ENCODE peak calls at places on chromosomes 6 and 20, in seven cellular contexts. One of them, this sample, is unnamed.

GRCh38 chr6:142045380-142046270 is 87.1 kb upstream of the GJE1 start:
- DNase-seq in OCI-LY7: no peak
- DNase-seq in psoas muscle: no peak
- DNase-seq in fibroblast of mammary gland: peak; percentile 71
- DNase-seq in stomach: no peak
- DNase-seq in pancreas: no peak
- DNase-seq in AG10803: peak; percentile 74
- DNase-seq in this sample: no peak

GRCh38 chr20:56861590-56861989 is 232.5 kb downstream of the TFAP2C start:
- DNase-seq in psoas muscle: no peak
- DNase-seq in stomach: no peak
- DNase-seq in fibroblast of mammary gland: no peak
- DNase-seq in OCI-LY7: no peak
- DNase-seq in AG10803: no peak
- DNase-seq in pancreas: no peak
- DNase-seq in this sample: no peak

GRCh38 chr6:33692760-33693158 is 18.7 kb downstream of the UQCC2 start:
- DNase-seq in pancreas: no peak
- DNase-seq in AG10803: peak; percentile 80
- DNase-seq in stomach: peak; percentile 51
- DNase-seq in OCI-LY7: no peak
- DNase-seq in psoas muscle: peak; percentile 59
- DNase-seq in fibroblast of mammary gland: peak; percentile 26
- DNase-seq in this sample: no peak

GRCh38 chr6:33433560-33434191 is 13.8 kb downstream of the SYNGAP1 start:
- DNase-seq in psoas muscle: no peak
- DNase-seq in AG10803: no peak
- DNase-seq in fibroblast of mammary gland: no peak
- DNase-seq in pancreas: no peak
- DNase-seq in OCI-LY7: no peak
- DNase-seq in stomach: no peak
- DNase-seq in this sample: no peak

GRCh38 chr6:84554069-84554468 is 210.3 kb downstream of the TBX18 start:
- DNase-seq in OCI-LY7: no peak
- DNase-seq in fibroblast of mammary gland: peak; percentile 84
- DNase-seq in pancreas: no peak
- DNase-seq in AG10803: peak; percentile 73
- DNase-seq in psoas muscle: no peak
- DNase-seq in stomach: no peak
- DNase-seq in this sample: no peak

GRCh38 chr6:131949909-131950766 is 1.0 kb downstream of the CCN2 start:
- DNase-seq in stomach: peak; percentile 80
- DNase-seq in pancreas: peak; percentile 83
- DNase-seq in fibroblast of mammary gland: peak; percentile 91
- DNase-seq in AG10803: peak; percentile 92
- DNase-seq in OCI-LY7: no peak
- DNase-seq in psoas muscle: peak; percentile 73
- DNase-seq in this sample: peak; percentile 50

GRCh38 chr20:38426006-38426405 is 9.1 kb downstream of the SNHG17 start:
- DNase-seq in OCI-LY7: no peak
- DNase-seq in fibroblast of mammary gland: peak; percentile 97
- DNase-seq in psoas muscle: peak; percentile 22
- DNase-seq in stomach: no peak
- DNase-seq in AG10803: peak; percentile 92
- DNase-seq in pancreas: no peak
- DNase-seq in this sample: no peak

GRCh38 chr6:37049990-37050853 is 44.8 kb downstream of the FGD2 start:
- DNase-seq in stomach: peak; percentile 58
- DNase-seq in fibroblast of mammary gland: no peak
- DNase-seq in pancreas: no peak
- DNase-seq in OCI-LY7: peak; percentile 82
- DNase-seq in AG10803: no peak
- DNase-seq in psoas muscle: peak; percentile 68
- DNase-seq in this sample: peak; percentile 75

GRCh38 chr6:39865011-39865888 is 69.0 kb downstream of the MOCS1 start:
- DNase-seq in fibroblast of mammary gland: peak; percentile 65
- DNase-seq in AG10803: peak; percentile 48
- DNase-seq in pancreas: peak; percentile 65
- DNase-seq in stomach: peak; percentile 81
- DNase-seq in psoas muscle: peak; percentile 75
- DNase-seq in OCI-LY7: peak; percentile 67
- DNase-seq in this sample: peak; percentile 69

GRCh38 chr20:5164645-5165399 is 38.0 kb downstream of the CDS2 start:
- DNase-seq in fibroblast of mammary gland: no peak
- DNase-seq in psoas muscle: no peak
- DNase-seq in stomach: no peak
- DNase-seq in OCI-LY7: no peak
- DNase-seq in pancreas: no peak
- DNase-seq in AG10803: no peak
- DNase-seq in this sample: no peak

GRCh38 chr6:109055771-109056235 is 38.8 kb downstream of the SESN1 start:
- DNase-seq in OCI-LY7: no peak
- DNase-seq in pancreas: no peak
- DNase-seq in fibroblast of mammary gland: peak; percentile 70
- DNase-seq in psoas muscle: no peak
- DNase-seq in AG10803: peak; percentile 78
- DNase-seq in stomach: no peak
- DNase-seq in this sample: no peak

GRCh38 chr6:145075425-145075824 is 659.9 kb downstream of the EPM2A start:
- DNase-seq in pancreas: no peak
- DNase-seq in fibroblast of mammary gland: no peak
- DNase-seq in AG10803: no peak
- DNase-seq in psoas muscle: no peak
- DNase-seq in OCI-LY7: no peak
- DNase-seq in stomach: no peak
- DNase-seq in this sample: no peak

GRCh38 chr6:168390746-168391400 is 50.1 kb upstream of the SMOC2 start:
- DNase-seq in AG10803: no peak
- DNase-seq in psoas muscle: no peak
- DNase-seq in OCI-LY7: no peak
- DNase-seq in pancreas: no peak
- DNase-seq in stomach: peak; percentile 61
- DNase-seq in fibroblast of mammary gland: no peak
- DNase-seq in this sample: no peak

GRCh38 chr6:128487746-128488145 is 32.7 kb downstream of the PTPRK start:
- DNase-seq in fibroblast of mammary gland: peak; percentile 64
- DNase-seq in AG10803: peak; percentile 31
- DNase-seq in OCI-LY7: no peak
- DNase-seq in stomach: no peak
- DNase-seq in psoas muscle: no peak
- DNase-seq in pancreas: no peak
- DNase-seq in this sample: no peak

GRCh38 chr6:25745836-25746235 is 8.7 kb upstream of the SLC17A4 start:
- DNase-seq in AG10803: no peak
- DNase-seq in OCI-LY7: no peak
- DNase-seq in pancreas: no peak
- DNase-seq in stomach: no peak
- DNase-seq in fibroblast of mammary gland: no peak
- DNase-seq in psoas muscle: no peak
- DNase-seq in this sample: no peak

GRCh38 chr6:33123732-33124524 is 48.1 kb downstream of the HLA-DPB1 start:
- DNase-seq in AG10803: peak; percentile 11
- DNase-seq in OCI-LY7: peak; percentile 67
- DNase-seq in psoas muscle: no peak
- DNase-seq in fibroblast of mammary gland: peak; percentile 60
- DNase-seq in pancreas: no peak
- DNase-seq in stomach: no peak
- DNase-seq in this sample: no peak

GRCh38 chr6:18391018-18391417 is 3.9 kb downstream of the RNF144B start:
- DNase-seq in psoas muscle: no peak
- DNase-seq in stomach: no peak
- DNase-seq in AG10803: no peak
- DNase-seq in fibroblast of mammary gland: no peak
- DNase-seq in OCI-LY7: peak; percentile 34
- DNase-seq in pancreas: no peak
- DNase-seq in this sample: no peak

GRCh38 chr6:18395177-18395850 is 8.2 kb downstream of the RNF144B start:
- DNase-seq in stomach: no peak
- DNase-seq in pancreas: no peak
- DNase-seq in OCI-LY7: no peak
- DNase-seq in AG10803: no peak
- DNase-seq in fibroblast of mammary gland: no peak
- DNase-seq in psoas muscle: no peak
- DNase-seq in this sample: no peak

GRCh38 chr6:18389479-18389878 is 2.3 kb downstream of the RNF144B start:
- DNase-seq in OCI-LY7: no peak
- DNase-seq in fibroblast of mammary gland: peak; percentile 62
- DNase-seq in stomach: no peak
- DNase-seq in pancreas: no peak
- DNase-seq in psoas muscle: no peak
- DNase-seq in AG10803: peak; percentile 78
- DNase-seq in this sample: no peak

GRCh38 chr6:18390476-18390875 is 3.3 kb downstream of the RNF144B start:
- DNase-seq in psoas muscle: no peak
- DNase-seq in stomach: no peak
- DNase-seq in pancreas: no peak
- DNase-seq in OCI-LY7: peak; percentile 32
- DNase-seq in AG10803: no peak
- DNase-seq in fibroblast of mammary gland: no peak
- DNase-seq in this sample: no peak

DNA sequence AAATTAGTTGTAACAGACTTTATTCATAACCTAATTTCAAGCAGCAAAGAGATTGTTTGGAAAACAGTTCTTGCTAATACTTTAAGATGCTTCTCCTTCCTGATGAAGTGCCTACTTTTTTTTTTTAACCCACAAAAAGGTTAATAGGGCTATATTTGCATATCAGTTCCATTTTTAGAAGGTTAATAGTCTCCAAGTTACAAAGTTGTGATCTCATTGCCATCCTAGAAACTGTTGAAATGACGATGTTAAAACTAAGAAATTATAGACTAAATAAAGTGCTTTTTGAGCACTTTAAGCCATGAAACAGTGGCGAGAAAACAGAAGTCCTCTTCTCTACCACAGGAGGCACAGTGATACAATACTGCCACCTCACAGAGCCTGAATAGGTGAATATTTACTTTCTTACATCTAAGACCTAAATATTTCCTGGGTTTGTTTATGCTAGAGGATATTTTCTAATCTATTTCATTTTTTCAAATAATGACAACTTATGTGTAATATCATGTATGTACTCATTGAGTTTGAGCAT is 5.3 kb downstream of the RNF144B start:
- DNase-seq in AG10803: no peak
- DNase-seq in fibroblast of mammary gland: no peak
- DNase-seq in stomach: no peak
- DNase-seq in pancreas: no peak
- DNase-seq in OCI-LY7: peak; percentile 51
- DNase-seq in psoas muscle: no peak
- DNase-seq in this sample: no peak
- TF ChIP-seq CTCF in AG10803: no peak
- TF ChIP-seq CTCF in fibroblast of mammary gland: no peak
- TF ChIP-seq CTCF in stomach: no peak
- TF ChIP-seq CTCF in pancreas: no peak
- TF ChIP-seq CTCF in OCI-LY7: peak; percentile 75
- TF ChIP-seq CTCF in psoas muscle: peak; percentile 20
- TF ChIP-seq CTCF in this sample: no peak

GRCh38 chr6:87472525-87473418 is at the start of gene SLC35A1:
- DNase-seq in pancreas: peak; percentile 77
- DNase-seq in OCI-LY7: peak; percentile 86
- DNase-seq in psoas muscle: peak; percentile 87
- DNase-seq in AG10803: peak; percentile 73
- DNase-seq in fibroblast of mammary gland: peak; percentile 81
- DNase-seq in stomach: peak; percentile 86
- DNase-seq in this sample: peak; percentile 90
- TF ChIP-seq CTCF in pancreas: peak; percentile 24
- TF ChIP-seq CTCF in OCI-LY7: peak; percentile 27
- TF ChIP-seq CTCF in psoas muscle: peak; percentile 24
- TF ChIP-seq CTCF in AG10803: no peak
- TF ChIP-seq CTCF in fibroblast of mammary gland: no peak
- TF ChIP-seq CTCF in stomach: peak; percentile 49
- TF ChIP-seq CTCF in this sample: no peak

GRCh38 chr6:30169658-30170614 is 6.6 kb downstream of the TRIM15 start:
- DNase-seq in psoas muscle: no peak
- DNase-seq in fibroblast of mammary gland: peak; percentile 63
- DNase-seq in pancreas: no peak
- DNase-seq in stomach: no peak
- DNase-seq in OCI-LY7: peak; percentile 53
- DNase-seq in AG10803: peak; percentile 51
- DNase-seq in this sample: peak; percentile 77
- TF ChIP-seq CTCF in psoas muscle: peak; percentile 61
- TF ChIP-seq CTCF in fibroblast of mammary gland: peak; percentile 94
- TF ChIP-seq CTCF in pancreas: peak; percentile 67
- TF ChIP-seq CTCF in stomach: peak; percentile 62
- TF ChIP-seq CTCF in OCI-LY7: peak; percentile 88
- TF ChIP-seq CTCF in AG10803: peak; percentile 95
- TF ChIP-seq CTCF in this sample: peak; percentile 78

GRCh38 chr20:2817341-2817726 is 1.2 kb downstream of the TMEM239 start:
- DNase-seq in AG10803: no peak
- DNase-seq in OCI-LY7: no peak
- DNase-seq in fibroblast of mammary gland: no peak
- DNase-seq in stomach: no peak
- DNase-seq in psoas muscle: no peak
- DNase-seq in pancreas: no peak
- DNase-seq in this sample: no peak

GRCh38 chr20:2816030-2816582 is at the start of gene TMEM239:
- DNase-seq in stomach: no peak
- DNase-seq in psoas muscle: no peak
- DNase-seq in pancreas: no peak
- DNase-seq in fibroblast of mammary gland: no peak
- DNase-seq in OCI-LY7: no peak
- DNase-seq in AG10803: no peak
- DNase-seq in this sample: no peak

GRCh38 chr20:2815242-2815900 is 584 bp downstream of the C20orf141 start:
- DNase-seq in AG10803: no peak
- DNase-seq in psoas muscle: no peak
- DNase-seq in pancreas: no peak
- DNase-seq in OCI-LY7: no peak
- DNase-seq in stomach: no peak
- DNase-seq in fibroblast of mammary gland: no peak
- DNase-seq in this sample: no peak

GRCh38 chr20:2817891-2818595 is 1.9 kb downstream of the TMEM239 start:
- DNase-seq in stomach: no peak
- DNase-seq in fibroblast of mammary gland: peak; percentile 56
- DNase-seq in psoas muscle: peak; percentile 61
- DNase-seq in OCI-LY7: no peak
- DNase-seq in AG10803: peak; percentile 23
- DNase-seq in pancreas: no peak
- DNase-seq in this sample: no peak

DNA sequence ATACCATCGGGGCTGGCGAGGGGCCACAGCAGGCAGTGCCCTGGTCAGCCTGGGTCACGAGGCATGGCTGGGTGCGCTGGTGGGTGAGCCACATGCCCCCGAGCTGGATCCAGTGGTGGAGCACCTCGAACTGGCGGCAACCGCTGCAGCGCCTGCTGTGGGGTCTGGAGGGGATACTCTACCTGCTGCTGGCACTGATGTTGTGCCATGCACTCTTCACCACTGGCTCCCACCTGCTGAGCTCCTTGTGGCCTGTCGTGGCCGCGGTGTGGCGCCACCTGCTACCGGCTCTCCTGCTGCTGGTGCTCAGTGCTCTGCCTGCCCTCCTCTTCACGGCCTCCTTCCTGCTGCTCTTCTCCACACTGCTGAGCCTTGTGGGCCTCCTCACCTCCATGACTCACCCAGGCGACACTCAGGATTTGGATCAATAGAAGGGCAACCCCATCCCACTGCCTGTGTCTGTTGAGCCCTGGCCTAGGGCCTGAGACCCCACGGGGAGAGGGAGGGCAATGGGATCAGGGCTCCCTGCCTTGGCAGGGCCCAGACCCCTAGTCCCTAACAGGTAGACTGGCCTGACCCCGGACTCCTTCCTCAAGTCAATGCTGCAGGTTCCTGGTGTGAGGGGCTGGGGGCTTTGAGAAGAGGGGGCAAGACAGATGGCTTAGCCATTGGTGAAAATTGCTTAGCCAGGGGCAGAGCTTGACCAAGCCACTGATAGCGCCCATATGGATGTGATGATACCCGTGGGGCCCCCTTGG is 598 bp downstream of the TMEM239 start:
- DNase-seq in stomach: no peak
- DNase-seq in fibroblast of mammary gland: no peak
- DNase-seq in AG10803: no peak
- DNase-seq in psoas muscle: no peak
- DNase-seq in OCI-LY7: no peak
- DNase-seq in pancreas: no peak
- DNase-seq in this sample: no peak
- TF ChIP-seq CTCF in stomach: no peak
- TF ChIP-seq CTCF in fibroblast of mammary gland: no peak
- TF ChIP-seq CTCF in AG10803: no peak
- TF ChIP-seq CTCF in psoas muscle: no peak
- TF ChIP-seq CTCF in OCI-LY7: peak; percentile 49
- TF ChIP-seq CTCF in pancreas: no peak
- TF ChIP-seq CTCF in this sample: peak; percentile 8

This sample was measured in GM13977.